ENCODE peak calls at places on chromosomes 4 and X, in seven cellular contexts. Z is stomach, Q is transverse colon, S is K562, X is prostate gland, G is suprapubic skin, E is GM23338. O is an unnamed sample.

GRCh38 chrX:154731881-154732280 is 19.0 kb downstream of the GAB3 start:
- DNase-seq in G (no peak), Q (no peak), E (no peak), X (no peak), S (no peak), Z (no peak), O (no peak)

GRCh38 chrX:117992324-117992723 is 124.3 kb downstream of the KLHL13 start:
- DNase-seq in E (no peak), G (no peak), S (no peak), Z (no peak), X (no peak), Q (no peak), O (no peak)

GRCh38 chr4:45241976-45242375 is 515.6 kb upstream of the GNPDA2 start:
- DNase-seq in E (no peak), S (no peak), X (no peak), G (no peak), Q (no peak), Z (no peak), O (no peak)

GRCh38 chr4:35253331-35253730 is 991.0 kb downstream of the ARAP2 start:
- DNase-seq in Z (no peak), X (no peak), G (no peak), E (no peak), Q (no peak), S (no peak), O (no peak)

GRCh38 chrX:154542723-154543424 is 3.8 kb downstream of the G6PD start:
- DNase-seq in X (no peak), E (no peak), S (no peak), Z (no peak), G (peak; percentile 62), Q (no peak), O (no peak)

GRCh38 chrX:16658284-16658683 is 8.3 kb downstream of the S100G start:
- DNase-seq in S (no peak), Z (no peak), Q (no peak), G (no peak), X (no peak), E (no peak), O (no peak)

GRCh38 chrX:120585702-120586101 is 18.2 kb upstream of the MCTS1 start:
- DNase-seq in Q (no peak), Z (no peak), X (no peak), E (no peak), S (no peak), G (no peak), O (no peak)

GRCh38 chrX:38112566-38112965 is 106.2 kb downstream of the SYTL5 start:
- DNase-seq in X (no peak), Z (no peak), S (no peak), Q (no peak), G (no peak), E (no peak), O (no peak)

GRCh38 chr4:68445111-68445510 is 2.2 kb upstream of the TMPRSS11E start:
- DNase-seq in S (no peak), X (no peak), Q (no peak), E (no peak), G (no peak), Z (no peak), O (no peak)

GRCh38 chr4:117429506-117429905 is 344.1 kb upstream of the TRAM1L1 start:
- DNase-seq in Q (no peak), S (no peak), E (no peak), G (peak; percentile 33), X (no peak), Z (no peak), O (no peak)

GRCh38 chr4:54005475-54005874 is 58.9 kb downstream of the CHIC2 start:
- DNase-seq in S (no peak), Z (no peak), E (no peak), X (no peak), G (no peak), Q (no peak), O (no peak)

GRCh38 chrX:9465380-9466114 is 689 bp downstream of the TBL1X start:
- DNase-seq in E (peak; percentile 40), X (no peak), Z (peak; percentile 36), S (peak; percentile 32), Q (peak; percentile 23), G (no peak), O (no peak)

GRCh38 chrX:150316564-150316963 is 46.6 kb upstream of the MAMLD1 start:
- DNase-seq in X (no peak), Q (no peak), E (no peak), S (no peak), Z (no peak), G (no peak), O (no peak)

GRCh38 chrX:125503769-125504168 is 184.1 kb downstream of the TEX13C start:
- DNase-seq in Z (no peak), G (no peak), S (no peak), X (no peak), E (no peak), Q (no peak), O (no peak)

GRCh38 chr4:141134051-141134450 is 782 bp upstream of the RNF150 start:
- DNase-seq in Z (no peak), S (no peak), G (no peak), E (no peak), X (no peak), Q (no peak), O (no peak)

GRCh38 chr4:7787067-7787466 is 152.6 kb downstream of the AFAP1 start:
- DNase-seq in X (no peak), E (no peak), Z (no peak), G (peak; percentile 40), Q (no peak), S (no peak), O (peak; percentile 50)

GRCh38 chr4:78437608-78438088 is 113.9 kb upstream of the ANXA3 start:
- DNase-seq in Q (no peak), E (no peak), G (peak; percentile 67), X (no peak), S (no peak), Z (no peak), O (no peak)

GRCh38 chrX:13440166-13440565 is 120.3 kb upstream of the ATXN3L start:
- DNase-seq in E (no peak), G (no peak), S (no peak), X (no peak), Z (no peak), Q (no peak), O (no peak)

GRCh38 chr4:7340553-7341433 is 93.9 kb downstream of the PSAPL1 start:
- DNase-seq in Z (no peak), E (no peak), S (no peak), Q (no peak), X (no peak), G (no peak), O (no peak)

GRCh38 chr4:186651181-186651603 is 72.5 kb downstream of the FAT1 start:
- DNase-seq in Q (no peak), X (no peak), G (no peak), S (no peak), Z (no peak), E (no peak), O (no peak)

GRCh38 chr4:55181606-55182005 is 56.2 kb upstream of the KDR start:
- DNase-seq in X (no peak), Z (no peak), G (no peak), S (no peak), Q (no peak), E (no peak), O (no peak)
- H3K4me1 ChIP-seq in X (no peaks in the 10 kb centered on the region), Z (no peaks in the 10 kb centered on the region), G (peaks cover 10% of the 10 kb centered on the region), S (no peaks in the 10 kb centered on the region), Q (no peaks in the 10 kb centered on the region), E (peaks cover 28% of the 10 kb centered on the region), O (no peaks in the 10 kb centered on the region)

GRCh38 chrX:68894513-68895338 is 65.9 kb downstream of the EFNB1 start:
- DNase-seq in Q (peak; percentile 65), Z (peak; percentile 64), X (peak; percentile 42), G (no peak), S (peak; percentile 36), E (peak; percentile 35), O (peak; percentile 85)
- TF ChIP-seq POLR2AphosphoS5 in Q (peak; percentile 14), Z (no peak), X (no peak), G (no peak), S (no peak), E (no peak), O (no peak)

DNA sequence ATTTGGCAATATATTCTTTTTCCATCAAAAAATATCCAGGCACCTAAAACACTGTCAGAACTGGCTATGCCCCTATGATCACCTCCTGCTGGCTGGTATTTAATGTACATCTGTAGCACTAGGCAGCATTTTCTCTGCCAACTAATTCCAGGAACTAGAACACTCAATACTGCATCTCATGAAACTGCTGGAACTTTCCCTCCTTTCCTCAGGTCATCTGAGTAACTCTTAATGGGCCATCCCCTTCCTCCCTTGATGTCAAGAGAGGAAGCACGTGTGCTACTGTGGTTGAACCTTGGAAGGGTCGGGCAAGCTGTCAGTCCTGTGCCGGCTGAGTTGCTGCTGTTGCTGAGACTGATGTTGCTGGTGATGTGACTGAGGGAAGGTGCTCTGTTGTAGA is 39.4 kb downstream of the TMEM165 start:
- DNase-seq in Q (no peak), Z (no peak), G (no peak), E (peak; percentile 41), S (peak; percentile 13), X (no peak), O (no peak)
- TF ChIP-seq CTCF in Q (peak; percentile 9), Z (no peak), G (no peak), E (peak; percentile 30), S (no peak), X (no peak), O (no peak)

DNA sequence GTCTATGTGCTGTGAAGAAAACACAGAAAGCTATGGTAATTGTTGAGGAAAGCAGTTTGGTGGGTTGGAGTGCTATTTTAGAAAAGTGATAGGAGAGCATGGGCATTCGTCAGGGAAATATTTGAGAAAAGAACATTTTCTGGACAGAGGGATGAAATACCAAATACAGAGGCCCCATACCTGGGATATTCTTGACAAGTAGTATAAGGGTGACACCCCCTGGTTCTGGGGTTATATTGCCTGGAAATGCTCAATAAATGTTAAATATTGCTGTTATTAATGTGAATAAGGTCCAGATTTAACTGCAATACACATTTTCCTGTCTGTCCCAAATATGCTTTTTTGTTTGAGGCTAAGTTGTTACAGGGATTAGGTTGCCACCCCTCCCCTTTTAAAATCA is 42.9 kb downstream of the WWC2 start:
- DNase-seq in Z (no peak), S (no peak), X (no peak), E (no peak), Q (no peak), G (no peak), O (no peak)
- H3K4me1 ChIP-seq in Z (peaks cover 47% of the 10 kb centered on the region), S (no peaks in the 10 kb centered on the region), X (no peaks in the 10 kb centered on the region), E (peaks cover 50% of the 10 kb centered on the region), Q (no peaks in the 10 kb centered on the region), G (peaks cover 27% of the 10 kb centered on the region), O (peaks cover 31% of the 10 kb centered on the region)

DNA sequence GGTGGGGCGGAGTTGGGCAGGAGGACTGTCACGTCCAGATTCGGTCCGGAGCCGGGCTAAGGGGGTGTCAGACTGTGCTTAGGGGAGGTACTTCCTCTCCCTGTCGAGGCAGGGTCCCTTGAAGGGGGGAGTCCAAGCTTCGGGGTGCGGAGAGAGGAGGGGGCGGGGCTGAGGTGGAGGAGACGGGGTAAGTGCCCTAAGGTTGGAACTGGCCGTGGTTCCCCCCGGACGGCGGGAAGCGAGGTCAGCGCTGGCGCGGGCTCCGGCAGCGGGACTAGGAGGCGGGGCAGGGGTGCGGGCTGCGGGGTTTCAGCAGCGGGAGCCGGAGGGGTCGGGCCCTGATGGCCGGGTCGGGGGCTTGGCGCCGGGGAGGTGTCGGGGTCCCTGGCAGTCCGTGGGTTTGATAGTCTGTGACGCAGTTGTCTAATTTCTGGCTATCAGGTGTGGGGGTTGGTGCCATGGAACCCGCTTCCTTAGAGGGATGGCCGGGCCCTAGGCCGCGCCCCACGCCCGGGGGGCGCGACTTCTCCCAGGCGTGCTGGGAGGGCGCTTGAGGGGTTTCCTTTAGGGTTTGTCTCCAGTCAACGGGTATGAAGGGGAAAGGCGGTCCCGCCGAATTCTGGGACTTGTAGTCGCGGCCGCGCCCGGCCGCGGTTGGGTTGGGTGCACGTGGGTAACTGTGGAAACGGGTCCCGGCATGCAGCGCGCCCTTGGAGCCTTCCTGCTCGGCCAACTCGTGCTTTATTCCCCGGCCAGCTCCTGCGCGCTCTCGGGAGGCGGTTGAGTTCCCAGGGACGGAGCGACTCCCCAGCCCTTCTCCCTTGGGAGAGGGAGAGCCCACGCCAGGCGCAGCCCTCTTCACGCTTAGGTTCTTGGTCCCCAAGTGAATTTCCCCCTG is 1.5 kb downstream of the DCUN1D4 start:
- DNase-seq in Z (peak; percentile 94), G (peak; percentile 95), E (peak; percentile 94), S (peak; percentile 95), X (peak; percentile 95), Q (peak; percentile 94), O (peak; percentile 97)
- TF ChIP-seq POLR2AphosphoS5 in Z (peak; percentile 42), G (no peak), E (peak; percentile 76), S (peak; percentile 73), X (peak; percentile 85), Q (peak; percentile 27), O (peak; percentile 43)

O was measured in sigmoid colon.